ENCODE peak calls at places on chromosomes 5 and 9, in nine cellular contexts. W is epithelial cell of proximal tubule, R is NCI-H2081, A is Kasumi-1, U is astrocyte of the hippocampus, N is tibial artery, C is Peyer's patch, P is RWPE1, M is adrenal gland. Q is an unnamed sample.

GRCh38 chr5:35869705-35870277 is 13.1 kb downstream of the IL7R start:
- DNase-seq in W (no peak), R (no peak), C (no peak), N (no peak), P (no peak), M (no peak), A (peak; percentile 12), U (no peak), Q (no peak)

GRCh38 chr5:36630201-36630968 is 24.0 kb downstream of the SLC1A3 start:
- DNase-seq in N (no peak), C (no peak), M (no peak), P (no peak), A (no peak), W (no peak), U (peak; percentile 28), R (no peak), Q (no peak)

GRCh38 chr9:37593877-37594448 is 1.6 kb upstream of the TOMM5 start:
- DNase-seq in N (no peak), W (no peak), P (no peak), R (no peak), M (no peak), A (no peak), U (no peak), C (no peak), Q (peak; percentile 26)

GRCh38 chr5:50727149-50727496 is 60.7 kb downstream of the PARP8 start:
- DNase-seq in R (no peak), N (no peak), A (peak; percentile 81), M (peak; percentile 84), P (peak; percentile 26), C (no peak), W (no peak), U (peak; percentile 11), Q (no peak)

GRCh38 chr9:96476591-96476990 is 26.6 kb downstream of the HABP4 start:
- DNase-seq in N (no peak), R (no peak), M (no peak), W (no peak), U (no peak), A (no peak), C (no peak), P (peak; percentile 37), Q (no peak)

GRCh38 chr5:73918791-73919221 is 292.8 kb downstream of the ARHGEF28 start:
- DNase-seq in U (peak; percentile 86), M (no peak), C (no peak), R (no peak), N (no peak), P (no peak), A (no peak), W (no peak), Q (no peak)

GRCh38 chr9:81053298-81054025 is 635.9 kb downstream of the TLE1 start:
- DNase-seq in P (no peak), C (no peak), U (peak; percentile 61), A (no peak), W (no peak), R (no peak), N (no peak), M (no peak), Q (no peak)

GRCh38 chr9:8850916-8851315 is 1051.3 kb upstream of the DMAC1 start:
- DNase-seq in P (no peak), C (no peak), M (no peak), W (no peak), U (no peak), A (no peak), R (no peak), N (no peak), Q (peak; percentile 84)

GRCh38 chr5:111742595-111742994 is 14.4 kb downstream of the NREP start:
- DNase-seq in C (no peak), W (no peak), N (peak; percentile 67), M (peak; percentile 76), R (no peak), A (no peak), U (peak; percentile 84), P (peak; percentile 42), Q (peak; percentile 78)

GRCh38 chr9:109945571-109945970 is 165.6 kb downstream of the PALM2AKAP2 start:
- DNase-seq in A (no peak), P (no peak), N (no peak), R (no peak), C (no peak), U (no peak), W (no peak), M (no peak), Q (no peak)

GRCh38 chr5:161176221-161176620 is 324.2 kb upstream of the ATP10B start:
- DNase-seq in M (no peak), U (no peak), C (no peak), N (no peak), W (no peak), R (no peak), A (no peak), P (no peak), Q (no peak)

GRCh38 chr5:123367739-123368138 is 55.5 kb downstream of the CEP120 start:
- DNase-seq in P (peak; percentile 3), M (no peak), N (no peak), U (peak; percentile 11), A (peak; percentile 41), R (no peak), W (no peak), C (no peak), Q (peak; percentile 54)

GRCh38 chr9:133359420-133360175 is 3.2 kb downstream of the SURF2 start:
- DNase-seq in M (no peak), W (no peak), U (no peak), R (peak; percentile 5), A (peak; percentile 17), C (no peak), P (no peak), N (no peak), Q (peak; percentile 49)

GRCh38 chr5:17105744-17106450 is 111.5 kb upstream of the BASP1 start:
- DNase-seq in C (no peak), W (no peak), R (no peak), M (no peak), A (no peak), P (peak; percentile 38), U (no peak), N (no peak), Q (no peak)

GRCh38 chr9:129278391-129279237 is 100.6 kb upstream of the IER5L start:
- DNase-seq in M (peak; percentile 31), P (peak; percentile 99), C (peak; percentile 9), A (no peak), R (peak; percentile 81), W (no peak), U (peak; percentile 55), N (peak; percentile 54), Q (peak; percentile 91)

GRCh38 chr5:115583474-115583873 is 18.8 kb downstream of the TICAM2 start:
- DNase-seq in C (no peak), N (no peak), A (no peak), R (no peak), W (no peak), U (peak; percentile 91), P (no peak), M (no peak), Q (no peak)

GRCh38 chr5:140303987-140304386 is 1.1 kb upstream of the PFDN1 start:
- DNase-seq in A (no peak), W (no peak), P (no peak), C (no peak), U (no peak), M (no peak), R (no peak), N (no peak), Q (no peak)

GRCh38 chr9:20117482-20117881 is 328.6 kb upstream of the SLC24A2 start:
- DNase-seq in A (no peak), R (no peak), C (no peak), M (no peak), N (no peak), P (no peak), U (no peak), W (no peak), Q (no peak)

GRCh38 chr5:139707445-139708003 is 59.4 kb downstream of the CXXC5 start:
- DNase-seq in R (no peak), A (no peak), W (no peak), P (no peak), M (no peak), U (no peak), C (no peak), N (no peak), Q (no peak)

GRCh38 chr9:33210006-33210715 is 29.8 kb upstream of the SPINK4 start:
- DNase-seq in U (no peak), N (no peak), R (no peak), W (no peak), A (no peak), P (no peak), M (no peak), C (no peak), Q (no peak)

GRCh38 chr9:33165263-33166151 is 1.6 kb downstream of the B4GALT1 start:
- DNase-seq in W (no peak), P (peak; percentile 74), M (peak; percentile 81), C (peak; percentile 59), R (no peak), U (peak; percentile 55), N (peak; percentile 78), A (peak; percentile 4), Q (peak; percentile 80)

GRCh38 chr9:70256123-70256551 is 2.6 kb upstream of the SMC5 start:
- DNase-seq in P (peak; percentile 78), C (no peak), M (no peak), N (no peak), R (peak; percentile 18), A (no peak), U (peak; percentile 71), W (no peak), Q (no peak)

Q was measured in NCI-H69.